ENCODE peak calls at places on chromosomes 3 and 15, in five cellular contexts. One of them, this sample, is unnamed.

GRCh38 chr3:104939196-104939595 is 427.5 kb upstream of the ALCAM start:
- DNase-seq in nephron progenitor cell: no peak
- DNase-seq in PC-3: no peak
- DNase-seq in mucosa of descending colon: no peak
- DNase-seq in CD4-positive, alpha-beta T cell: no peak
- DNase-seq in this sample: no peak

GRCh38 chr3:194040501-194041273 is 95.3 kb upstream of the HES1 start:
- DNase-seq in nephron progenitor cell: peak
- DNase-seq in PC-3: peak
- DNase-seq in mucosa of descending colon: no peak
- DNase-seq in CD4-positive, alpha-beta T cell: no peak
- DNase-seq in this sample: no peak

GRCh38 chr15:63322541-63322940 is 45.1 kb downstream of the APH1B start:
- DNase-seq in nephron progenitor cell: no peak
- DNase-seq in PC-3: no peak
- DNase-seq in mucosa of descending colon: peak
- DNase-seq in CD4-positive, alpha-beta T cell: no peak
- DNase-seq in this sample: no peak

GRCh38 chr15:69099976-69100375 is 60.5 kb upstream of the GLCE start:
- DNase-seq in nephron progenitor cell: no peak
- DNase-seq in PC-3: no peak
- DNase-seq in mucosa of descending colon: no peak
- DNase-seq in CD4-positive, alpha-beta T cell: no peak
- DNase-seq in this sample: no peak

GRCh38 chr3:38278841-38279240 is 3.3 kb upstream of the SLC22A14 start:
- DNase-seq in nephron progenitor cell: no peak
- DNase-seq in PC-3: no peak
- DNase-seq in mucosa of descending colon: no peak
- DNase-seq in CD4-positive, alpha-beta T cell: no peak
- DNase-seq in this sample: no peak

GRCh38 chr3:50442940-50443579 is 60.4 kb downstream of the CACNA2D2 start:
- DNase-seq in nephron progenitor cell: no peak
- DNase-seq in PC-3: no peak
- DNase-seq in mucosa of descending colon: peak
- DNase-seq in CD4-positive, alpha-beta T cell: no peak
- DNase-seq in this sample: no peak

GRCh38 chr3:75906555-75907112 is 121.3 kb upstream of the ZNF717 start:
- DNase-seq in nephron progenitor cell: peak
- DNase-seq in PC-3: no peak
- DNase-seq in mucosa of descending colon: no peak
- DNase-seq in CD4-positive, alpha-beta T cell: no peak
- DNase-seq in this sample: peak

GRCh38 chr15:50355980-50356379 is 982 bp upstream of the GABPB1 start:
- DNase-seq in nephron progenitor cell: no peak
- DNase-seq in PC-3: no peak
- DNase-seq in mucosa of descending colon: no peak
- DNase-seq in CD4-positive, alpha-beta T cell: no peak
- DNase-seq in this sample: no peak

GRCh38 chr15:84967380-84967779 is 14.3 kb upstream of the PDE8A start:
- DNase-seq in nephron progenitor cell: no peak
- DNase-seq in PC-3: no peak
- DNase-seq in mucosa of descending colon: no peak
- DNase-seq in CD4-positive, alpha-beta T cell: no peak
- DNase-seq in this sample: no peak

GRCh38 chr3:124563376-124563775 is 166.9 kb upstream of the UMPS start:
- DNase-seq in nephron progenitor cell: no peak
- DNase-seq in PC-3: peak
- DNase-seq in mucosa of descending colon: no peak
- DNase-seq in CD4-positive, alpha-beta T cell: no peak
- DNase-seq in this sample: no peak

GRCh38 chr3:67495751-67496150 is 158.7 kb downstream of the SUCLG2 start:
- DNase-seq in nephron progenitor cell: no peak
- DNase-seq in PC-3: no peak
- DNase-seq in mucosa of descending colon: no peak
- DNase-seq in CD4-positive, alpha-beta T cell: no peak
- DNase-seq in this sample: no peak

GRCh38 chr15:60374628-60375081 is 23.1 kb downstream of the ANXA2 start:
- DNase-seq in nephron progenitor cell: peak
- DNase-seq in PC-3: peak
- DNase-seq in mucosa of descending colon: no peak
- DNase-seq in CD4-positive, alpha-beta T cell: no peak
- DNase-seq in this sample: peak

GRCh38 chr3:142852009-142852408 is 36.9 kb downstream of the PCOLCE2 start:
- DNase-seq in nephron progenitor cell: no peak
- DNase-seq in PC-3: peak
- DNase-seq in mucosa of descending colon: no peak
- DNase-seq in CD4-positive, alpha-beta T cell: no peak
- DNase-seq in this sample: no peak

GRCh38 chr15:101185770-101186169 is 66.1 kb downstream of the CHSY1 start:
- DNase-seq in nephron progenitor cell: no peak
- DNase-seq in PC-3: no peak
- DNase-seq in mucosa of descending colon: no peak
- DNase-seq in CD4-positive, alpha-beta T cell: no peak
- DNase-seq in this sample: no peak

GRCh38 chr3:138862924-138863775 is 28.4 kb upstream of the PIK3CB start:
- DNase-seq in nephron progenitor cell: no peak
- DNase-seq in PC-3: peak
- DNase-seq in mucosa of descending colon: peak
- DNase-seq in CD4-positive, alpha-beta T cell: no peak
- DNase-seq in this sample: peak

GRCh38 chr15:77507911-77508310 is 87.2 kb downstream of the HMG20A start:
- DNase-seq in nephron progenitor cell: no peak
- DNase-seq in PC-3: peak
- DNase-seq in mucosa of descending colon: no peak
- DNase-seq in CD4-positive, alpha-beta T cell: no peak
- DNase-seq in this sample: no peak

GRCh38 chr15:89888214-89888804 is 5.5 kb downstream of the AP3S2 start:
- DNase-seq in nephron progenitor cell: no peak
- DNase-seq in PC-3: peak
- DNase-seq in mucosa of descending colon: no peak
- DNase-seq in CD4-positive, alpha-beta T cell: no peak
- DNase-seq in this sample: no peak

GRCh38 chr15:34964277-34964676 is 5.3 kb downstream of the AQR start:
- DNase-seq in nephron progenitor cell: no peak
- DNase-seq in PC-3: no peak
- DNase-seq in mucosa of descending colon: no peak
- DNase-seq in CD4-positive, alpha-beta T cell: no peak
- DNase-seq in this sample: no peak
- TF ChIP-seq CTCF in nephron progenitor cell: no peak
- TF ChIP-seq CTCF in PC-3: no peak
- TF ChIP-seq CTCF in mucosa of descending colon: no peak
- TF ChIP-seq CTCF in CD4-positive, alpha-beta T cell: no peak
- TF ChIP-seq CTCF in this sample: no peak

GRCh38 chr3:111128884-111129283 is 57.3 kb downstream of the NECTIN3 start:
- DNase-seq in nephron progenitor cell: no peak
- DNase-seq in PC-3: peak
- DNase-seq in mucosa of descending colon: no peak
- DNase-seq in CD4-positive, alpha-beta T cell: no peak
- DNase-seq in this sample: no peak

GRCh38 chr3:111130827-111131226 is 59.2 kb downstream of the NECTIN3 start:
- DNase-seq in nephron progenitor cell: no peak
- DNase-seq in PC-3: no peak
- DNase-seq in mucosa of descending colon: no peak
- DNase-seq in CD4-positive, alpha-beta T cell: no peak
- DNase-seq in this sample: no peak

DNA sequence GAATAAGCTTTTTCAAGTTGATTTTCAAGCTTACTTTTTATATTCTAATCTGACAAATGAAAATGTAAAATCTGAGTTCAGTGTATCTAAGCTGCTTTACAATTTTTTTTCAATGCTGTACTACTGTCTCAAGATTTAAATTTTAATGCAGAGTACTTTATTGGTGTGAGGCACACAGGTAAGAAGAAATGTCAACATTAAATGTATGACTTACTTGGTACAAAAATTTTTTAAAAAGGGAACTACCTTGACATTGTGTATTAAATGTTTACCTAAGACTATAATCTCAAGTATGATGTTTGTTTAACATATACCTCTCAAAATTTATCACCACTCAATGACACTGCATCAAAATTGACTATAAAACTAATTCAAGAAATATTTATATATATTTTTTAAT is 62.7 kb downstream of the NECTIN3 start:
- DNase-seq in nephron progenitor cell: no peak
- DNase-seq in PC-3: peak
- DNase-seq in mucosa of descending colon: no peak
- DNase-seq in CD4-positive, alpha-beta T cell: no peak
- DNase-seq in this sample: no peak
- TF ChIP-seq CTCF in nephron progenitor cell: no peak
- TF ChIP-seq CTCF in PC-3: no peak
- TF ChIP-seq CTCF in mucosa of descending colon: no peak
- TF ChIP-seq CTCF in CD4-positive, alpha-beta T cell: no peak
- TF ChIP-seq CTCF in this sample: no peak

GRCh38 chr15:40936234-40936708 is 7.1 kb downstream of the DLL4 start:
- DNase-seq in nephron progenitor cell: no peak
- DNase-seq in PC-3: no peak
- DNase-seq in mucosa of descending colon: no peak
- DNase-seq in CD4-positive, alpha-beta T cell: no peak
- DNase-seq in this sample: no peak

GRCh38 chr15:40936709-40937666 is 7.8 kb downstream of the DLL4 start:
- DNase-seq in nephron progenitor cell: no peak
- DNase-seq in PC-3: no peak
- DNase-seq in mucosa of descending colon: no peak
- DNase-seq in CD4-positive, alpha-beta T cell: no peak
- DNase-seq in this sample: no peak

GRCh38 chr15:40939909-40940801 is 11.0 kb downstream of the DLL4 start:
- DNase-seq in nephron progenitor cell: no peak
- DNase-seq in PC-3: no peak
- DNase-seq in mucosa of descending colon: no peak
- DNase-seq in CD4-positive, alpha-beta T cell: no peak
- DNase-seq in this sample: no peak

GRCh38 chr15:40938530-40938870 is 9.4 kb downstream of the DLL4 start:
- DNase-seq in nephron progenitor cell: no peak
- DNase-seq in PC-3: no peak
- DNase-seq in mucosa of descending colon: no peak
- DNase-seq in CD4-positive, alpha-beta T cell: no peak
- DNase-seq in this sample: no peak

DNA sequence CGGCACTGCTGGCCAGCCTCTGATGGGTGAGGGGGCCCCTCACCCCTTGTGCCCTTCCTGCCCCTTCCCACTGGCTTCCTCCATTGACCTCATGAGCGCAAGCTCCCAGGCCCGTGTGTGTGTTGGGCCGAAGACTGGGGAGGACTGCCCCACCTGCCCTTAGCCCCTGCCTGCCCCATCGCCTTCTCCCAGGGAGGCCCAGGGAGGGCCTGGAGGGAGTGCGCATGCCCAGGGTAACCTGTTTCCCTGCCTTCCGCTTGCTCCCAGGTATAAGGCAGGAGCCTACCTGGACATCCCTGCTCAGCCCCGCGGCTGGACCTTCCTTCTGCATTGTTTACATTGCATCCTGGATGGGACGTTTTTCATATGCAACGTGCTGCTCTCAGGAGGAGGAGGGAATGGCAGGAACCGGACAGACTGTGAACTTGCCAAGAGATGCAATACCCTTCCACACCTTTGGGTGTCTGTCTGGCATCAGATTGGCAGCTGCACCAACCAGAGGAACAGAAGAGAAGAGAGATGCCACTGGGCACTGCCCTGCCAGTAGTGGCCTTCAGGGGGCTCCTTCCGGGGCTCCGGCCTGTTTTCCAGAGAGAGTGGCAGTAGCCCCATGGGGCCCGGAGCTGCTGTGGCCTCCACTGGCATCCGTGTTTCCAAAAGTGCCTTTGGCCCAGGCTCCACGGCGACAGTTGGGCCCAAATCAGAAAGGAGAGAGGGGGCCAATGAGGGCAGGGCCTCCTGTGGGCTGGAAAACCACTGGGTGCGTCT is 8.8 kb downstream of the DLL4 start:
- DNase-seq in nephron progenitor cell: no peak
- DNase-seq in PC-3: peak
- DNase-seq in mucosa of descending colon: no peak
- DNase-seq in CD4-positive, alpha-beta T cell: no peak
- DNase-seq in this sample: no peak
- TF ChIP-seq CTCF in nephron progenitor cell: no peak
- TF ChIP-seq CTCF in PC-3: peak
- TF ChIP-seq CTCF in mucosa of descending colon: no peak
- TF ChIP-seq CTCF in CD4-positive, alpha-beta T cell: peak
- TF ChIP-seq CTCF in this sample: peak

GRCh38 chr15:48331796-48332641 is 790 bp downstream of the DUT start:
- DNase-seq in nephron progenitor cell: peak
- DNase-seq in PC-3: peak
- DNase-seq in mucosa of descending colon: peak
- DNase-seq in CD4-positive, alpha-beta T cell: peak
- DNase-seq in this sample: peak

GRCh38 chr15:48333553-48333952 is 2.3 kb downstream of the DUT start:
- DNase-seq in nephron progenitor cell: no peak
- DNase-seq in PC-3: no peak
- DNase-seq in mucosa of descending colon: no peak
- DNase-seq in CD4-positive, alpha-beta T cell: no peak
- DNase-seq in this sample: no peak

GRCh38 chr15:48332642-48333034 is 1.4 kb downstream of the DUT start:
- DNase-seq in nephron progenitor cell: no peak
- DNase-seq in PC-3: no peak
- DNase-seq in mucosa of descending colon: no peak
- DNase-seq in CD4-positive, alpha-beta T cell: no peak
- DNase-seq in this sample: no peak

GRCh38 chr15:48330045-48330840 is 986 bp upstream of the DUT start:
- DNase-seq in nephron progenitor cell: no peak
- DNase-seq in PC-3: peak
- DNase-seq in mucosa of descending colon: no peak
- DNase-seq in CD4-positive, alpha-beta T cell: no peak
- DNase-seq in this sample: no peak

GRCh38 chr15:48330855-48331795 is at the start of gene DUT:
- DNase-seq in nephron progenitor cell: peak
- DNase-seq in PC-3: peak
- DNase-seq in mucosa of descending colon: peak
- DNase-seq in CD4-positive, alpha-beta T cell: peak
- DNase-seq in this sample: peak
- TF ChIP-seq CTCF in nephron progenitor cell: no peak
- TF ChIP-seq CTCF in PC-3: no peak
- TF ChIP-seq CTCF in mucosa of descending colon: no peak
- TF ChIP-seq CTCF in CD4-positive, alpha-beta T cell: no peak
- TF ChIP-seq CTCF in this sample: no peak

This sample was measured in progenitor cell of endocrine pancreas.